ENCODE peak calls at places on chromosomes 6 and 20, in seven cellular contexts. K is foreskin fibroblast, M is neural progenitor cell, S is heart left ventricle, D is fibroblast of pulmonary artery, L is astrocyte of the cerebellum, O is cardiac fibroblast. I is an unnamed sample.

GRCh38 chr20:53776858-53777257 is 183.2 kb upstream of the ZNF217 start:
- DNase-seq in K (no peak), M (no peak), S (no peak), D (no peak), L (no peak), O (no peak), I (no peak)

GRCh38 chr20:17749979-17750721 is 50.4 kb downstream of the BANF2 start:
- DNase-seq in K (peak; percentile 30), M (peak; percentile 9), S (peak; percentile 83), D (peak; percentile 49), L (no peak), O (peak; percentile 79), I (no peak)

GRCh38 chr6:388202-388903 is 3.2 kb upstream of the IRF4 start:
- DNase-seq in K (no peak), M (no peak), S (no peak), D (no peak), L (no peak), O (peak; percentile 12), I (no peak)

GRCh38 chr6:26158581-26159416 is 71.6 kb downstream of the HFE start:
- DNase-seq in K (no peak), M (no peak), S (peak; percentile 61), D (peak; percentile 59), L (no peak), O (peak; percentile 68), I (no peak)

GRCh38 chr20:23116301-23117089 is 30.4 kb upstream of the CD93 start:
- DNase-seq in K (peak; percentile 61), M (no peak), S (no peak), D (peak; percentile 33), L (no peak), O (no peak), I (peak; percentile 63)

GRCh38 chr20:50724851-50725721 is 6.3 kb upstream of the PARD6B start:
- DNase-seq in K (peak; percentile 97), M (peak; percentile 72), S (peak; percentile 72), D (peak; percentile 97), L (peak; percentile 34), O (peak; percentile 96), I (peak; percentile 86)

GRCh38 chr6:122995930-122996796 is at the start of gene CLVS2:
- DNase-seq in K (peak; percentile 4), M (peak; percentile 87), S (no peak), D (peak; percentile 34), L (no peak), O (peak; percentile 53), I (no peak)

GRCh38 chr20:13430346-13431002 is 208.3 kb downstream of the TASP1 start:
- DNase-seq in K (no peak), M (no peak), S (no peak), D (no peak), L (peak; percentile 9), O (no peak), I (no peak)

GRCh38 chr6:105849741-105850140 is 236.4 kb upstream of the PRDM1 start:
- DNase-seq in K (no peak), M (peak; percentile 16), S (no peak), D (no peak), L (no peak), O (peak; percentile 6), I (no peak)

DNA sequence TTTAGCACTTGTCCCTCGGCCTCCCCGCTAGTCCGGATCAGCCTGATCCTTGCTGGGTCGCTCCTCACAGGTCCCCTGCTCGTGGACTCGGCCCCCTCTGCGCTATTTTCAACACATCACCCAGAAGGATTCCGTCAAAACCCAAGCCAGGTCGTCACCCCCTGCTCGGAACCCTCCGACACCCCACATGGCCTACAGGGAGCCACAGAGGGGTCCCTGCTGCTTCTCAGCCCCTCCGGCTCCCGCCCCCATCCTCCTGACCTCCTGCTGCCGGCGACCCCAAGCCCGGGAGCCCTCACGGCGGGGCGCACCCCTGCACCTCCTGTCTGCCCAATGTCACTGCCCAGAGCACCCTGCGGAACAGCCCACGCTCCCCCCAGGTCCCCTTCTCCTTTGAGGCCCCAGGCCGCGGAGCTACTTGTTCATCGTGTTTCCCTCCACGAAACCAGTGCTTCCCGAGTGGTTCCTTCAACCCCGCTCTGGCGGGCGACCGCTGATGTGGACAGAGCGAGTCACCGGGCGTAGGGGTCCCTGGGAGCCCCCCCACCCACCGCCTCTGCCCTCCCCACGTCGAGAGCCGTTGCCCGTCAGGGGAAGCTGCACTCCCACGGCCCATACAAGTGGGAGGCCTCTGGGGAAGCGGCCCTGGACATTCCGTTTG is 638 bp upstream of the MYL9 start:
- DNase-seq in K (no peak), M (peak; percentile 24), S (no peak), D (peak; percentile 45), L (no peak), O (no peak), I (no peak)
- H3K4me3 ChIP-seq in K (peak overlapping the region; percentile 49), M (peak overlapping the region; percentile 65), S (peak overlapping the region; percentile 100), D (peak overlapping the region; percentile 87), L (peak overlapping the region; percentile 62), O (peak overlapping the region; percentile 97), I (peak overlapping the region; percentile 97)

GRCh38 chr6:57040011-57040410 is 6.5 kb upstream of the KIAA1586 start:
- DNase-seq in K (no peak), M (peak; percentile 17), S (no peak), D (no peak), L (no peak), O (no peak), I (no peak)
- TF ChIP-seq CTCF in K (peak; percentile 3), M (peak; percentile 16), S (no peak), D (peak; percentile 9), L (peak; percentile 2), O (peak; percentile 7), I (no peak)

GRCh38 chr20:44182863-44183262 is 4.1 kb downstream of the JPH2 start:
- DNase-seq in K (no peak), M (no peak), S (no peak), D (no peak), L (no peak), O (no peak), I (no peak)
- H3K4me3 ChIP-seq in K (no peak overlapping the region), M (no peak overlapping the region), S (peak overlapping the region; percentile 87), D (no peak overlapping the region), L (no peak overlapping the region), O (no peak overlapping the region), I (no peak overlapping the region)

GRCh38 chr20:36501367-36502006 is 39.8 kb upstream of the MYL9 start:
- DNase-seq in K (no peak), M (no peak), S (no peak), D (no peak), L (no peak), O (no peak), I (no peak)

GRCh38 chr20:36507746-36508145 is 33.6 kb upstream of the MYL9 start:
- DNase-seq in K (no peak), M (no peak), S (no peak), D (no peak), L (no peak), O (no peak), I (no peak)

GRCh38 chr20:36504295-36504694 is 37.0 kb upstream of the MYL9 start:
- DNase-seq in K (no peak), M (no peak), S (no peak), D (no peak), L (no peak), O (no peak), I (no peak)

GRCh38 chr20:36506253-36506652 is 35.1 kb upstream of the MYL9 start:
- DNase-seq in K (no peak), M (no peak), S (no peak), D (peak; percentile 27), L (no peak), O (peak; percentile 29), I (no peak)
- TF ChIP-seq CTCF in K (peak; percentile 42), M (no peak), S (no peak), D (peak; percentile 52), L (peak; percentile 58), O (peak; percentile 51), I (peak; percentile 38)

GRCh38 chr6:30954631-30955366 is 14.0 kb downstream of the MUCL3 start:
- DNase-seq in K (no peak), M (no peak), S (no peak), D (no peak), L (no peak), O (no peak), I (no peak)
- H3K4me3 ChIP-seq in K (peak overlapping the region; percentile 40), M (peak overlapping the region; percentile 46), S (peak overlapping the region; percentile 54), D (peak overlapping the region; percentile 21), L (peak overlapping the region; percentile 31), O (no peak overlapping the region), I (peak overlapping the region; percentile 28)

GRCh38 chr6:159633196-159633595 is 59.8 kb downstream of the SOD2 start:
- DNase-seq in K (no peak), M (peak; percentile 24), S (no peak), D (peak; percentile 18), L (no peak), O (peak; percentile 35), I (no peak)
- TF ChIP-seq CTCF in K (peak; percentile 31), M (peak; percentile 54), S (peak; percentile 33), D (peak; percentile 51), L (peak; percentile 41), O (peak; percentile 52), I (peak; percentile 48)

GRCh38 chr6:134636221-134636830 is 313.6 kb downstream of the ALDH8A1 start:
- DNase-seq in K (no peak), M (no peak), S (no peak), D (no peak), L (no peak), O (no peak), I (no peak)

GRCh38 chr6:134634952-134635351 is 314.9 kb downstream of the ALDH8A1 start:
- DNase-seq in K (no peak), M (no peak), S (no peak), D (no peak), L (no peak), O (no peak), I (no peak)

GRCh38 chr6:134637282-134637681 is 312.6 kb downstream of the ALDH8A1 start:
- DNase-seq in K (no peak), M (no peak), S (no peak), D (no peak), L (no peak), O (no peak), I (no peak)

GRCh38 chr6:134640229-134640628 is 309.7 kb downstream of the ALDH8A1 start:
- DNase-seq in K (no peak), M (no peak), S (no peak), D (no peak), L (no peak), O (no peak), I (no peak)

GRCh38 chr6:134637847-134638438 is 312.0 kb downstream of the ALDH8A1 start:
- DNase-seq in K (no peak), M (no peak), S (no peak), D (no peak), L (no peak), O (no peak), I (no peak)
- H3K4me3 ChIP-seq in K (no peak overlapping the region), M (no peak overlapping the region), S (no peak overlapping the region), D (no peak overlapping the region), L (no peak overlapping the region), O (no peak overlapping the region), I (no peak overlapping the region)

I was measured in AG09309.